ENCODE peak calls at places on chromosome 18, in eight cellular contexts. V, Y, N, R, Q, Z, F and S are unnamed samples.
A peak's percentile ranks its signal among the peaks of the same experiment; 100 is the strongest.

GRCh38 chr18:62106271-62106670 is 80.6 kb downstream of the PIGN start:
- DNase-seq in V (no peak), Y (no peak), N (no peak), R (no peak), Q (no peak), Z (no peak), F (no peak), S (no peak)

GRCh38 chr18:3869848-3870247 is 419.9 kb downstream of the TGIF1 start:
- DNase-seq in V (no peak), Y (no peak), N (peak; percentile 62), R (no peak), Q (no peak), Z (peak; percentile 83), F (peak; percentile 62), S (no peak)

GRCh38 chr18:29034113-29034856 is 857.4 kb upstream of the CDH2 start:
- DNase-seq in V (no peak), Y (no peak), N (no peak), R (no peak), Q (no peak), Z (peak; percentile 16), F (peak; percentile 92), S (no peak)

GRCh38 chr18:75087119-75088020 is 121.6 kb downstream of the PTGR3 start:
- DNase-seq in V (no peak), Y (no peak), N (no peak), R (no peak), Q (no peak), Z (no peak), F (no peak), S (no peak)

GRCh38 chr18:22113144-22113813 is 56.1 kb upstream of the GATA6 start:
- DNase-seq in V (peak; percentile 81), Y (peak; percentile 56), N (no peak), R (peak; percentile 69), Q (no peak), Z (no peak), F (no peak), S (no peak)

GRCh38 chr18:11502368-11502767 is 107.0 kb upstream of the SLC35G4 start:
- DNase-seq in V (no peak), Y (no peak), N (no peak), R (no peak), Q (no peak), Z (peak; percentile 43), F (no peak), S (no peak)

GRCh38 chr18:69774831-69775230 is 172.8 kb downstream of the CD226 start:
- DNase-seq in V (no peak), Y (no peak), N (no peak), R (no peak), Q (no peak), Z (peak; percentile 30), F (no peak), S (no peak)

GRCh38 chr18:8794133-8794986 is 89.0 kb downstream of the MTCL1 start:
- DNase-seq in V (no peak), Y (no peak), N (no peak), R (no peak), Q (peak; percentile 95), Z (peak; percentile 91), F (peak; percentile 71), S (no peak)

GRCh38 chr18:23487738-23488625 is 15.3 kb upstream of the RMC1 start:
- DNase-seq in V (no peak), Y (no peak), N (no peak), R (peak; percentile 32), Q (no peak), Z (no peak), F (peak; percentile 66), S (peak; percentile 47)

GRCh38 chr18:44325903-44326650 is 354.6 kb upstream of the SETBP1 start:
- DNase-seq in V (no peak), Y (peak; percentile 49), N (peak; percentile 87), R (peak; percentile 41), Q (no peak), Z (peak; percentile 81), F (peak; percentile 62), S (no peak)

GRCh38 chr18:68991281-68991680 is 193.4 kb downstream of the CCDC102B start:
- DNase-seq in V (no peak), Y (no peak), N (no peak), R (no peak), Q (peak; percentile 4), Z (peak; percentile 75), F (no peak), S (no peak)

GRCh38 chr18:29660777-29661176 is 1381.8 kb downstream of the DSC3 start:
- DNase-seq in V (no peak), Y (no peak), N (no peak), R (no peak), Q (no peak), Z (no peak), F (no peak), S (no peak)

GRCh38 chr18:35231052-35231451 is 9.8 kb upstream of the ZNF397 start:
- DNase-seq in V (peak; percentile 68), Y (peak; percentile 85), N (peak; percentile 87), R (peak; percentile 86), Q (peak; percentile 31), Z (peak; percentile 70), F (peak; percentile 58), S (peak; percentile 67)
- TF ChIP-seq CTCF in V (peak; percentile 98), Y (peak; percentile 95), N (peak; percentile 93), R (peak; percentile 84), Q (peak; percentile 86), Z (peak; percentile 97), F (peak; percentile 76), S (peak; percentile 95)

GRCh38 chr18:13395577-13395976 is 177.0 kb downstream of the LDLRAD4 start:
- DNase-seq in V (no peak), Y (no peak), N (no peak), R (no peak), Q (no peak), Z (no peak), F (no peak), S (no peak)
- TF ChIP-seq CTCF in V (no peak), Y (no peak), N (no peak), R (no peak), Q (no peak), Z (no peak), F (no peak), S (no peak)

GRCh38 chr18:59993560-59993959 is 93.8 kb downstream of the PMAIP1 start:
- DNase-seq in V (no peak), Y (no peak), N (no peak), R (no peak), Q (no peak), Z (no peak), F (no peak), S (no peak)

GRCh38 chr18:59994357-59994756 is 94.6 kb downstream of the PMAIP1 start:
- DNase-seq in V (no peak), Y (no peak), N (peak; percentile 7), R (no peak), Q (no peak), Z (peak; percentile 20), F (peak; percentile 15), S (no peak)

GRCh38 chr18:59996370-59996966 is 96.7 kb downstream of the PMAIP1 start:
- DNase-seq in V (no peak), Y (no peak), N (peak; percentile 54), R (peak; percentile 41), Q (no peak), Z (peak; percentile 58), F (peak; percentile 57), S (no peak)
- TF ChIP-seq CTCF in V (peak; percentile 34), Y (peak; percentile 13), N (peak; percentile 84), R (peak; percentile 33), Q (peak; percentile 81), Z (peak; percentile 88), F (peak; percentile 68), S (peak; percentile 38)

DNA sequence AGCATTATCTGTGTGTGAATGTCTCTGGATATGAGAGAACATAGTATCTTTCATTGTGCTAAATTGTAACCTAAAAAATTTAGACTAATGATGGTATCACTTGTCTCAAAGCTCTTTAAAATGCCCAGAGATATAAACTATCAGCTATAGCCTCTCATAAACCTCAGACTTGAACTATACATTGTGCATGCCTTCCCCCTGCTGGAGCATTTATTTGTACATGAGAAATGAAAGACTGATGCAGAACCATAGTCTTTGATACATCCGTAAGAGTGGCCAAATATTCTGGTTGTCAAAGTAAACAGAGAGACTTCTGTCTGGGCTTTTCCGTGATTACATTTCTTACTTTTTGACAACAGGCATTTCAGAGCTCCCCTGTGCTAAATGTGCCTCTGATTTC is 71.9 kb upstream of the CCDC68 start:
- DNase-seq in V (no peak), Y (no peak), N (no peak), R (no peak), Q (no peak), Z (no peak), F (peak; percentile 26), S (no peak)
- TF ChIP-seq CTCF in V (no peak), Y (no peak), N (no peak), R (no peak), Q (no peak), Z (no peak), F (no peak), S (no peak)

DNA sequence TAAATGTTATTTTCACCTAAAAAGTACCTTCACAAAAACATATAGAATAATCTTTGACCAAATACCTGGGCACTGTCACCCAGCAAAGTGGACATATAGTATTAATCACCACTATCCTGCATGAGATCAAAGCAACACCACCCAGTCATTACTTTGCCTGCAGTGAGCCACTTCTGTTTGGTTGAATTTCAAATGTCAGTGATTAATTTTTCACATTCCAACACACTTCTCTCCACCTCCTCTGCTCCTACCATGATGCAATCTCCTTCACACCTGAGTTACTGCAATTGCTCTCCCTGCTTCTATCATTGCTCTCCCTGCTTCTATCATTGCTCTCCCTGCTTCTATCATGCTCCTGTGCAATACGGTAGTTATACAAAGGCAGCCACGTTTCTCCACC is 106.0 kb upstream of the NETO1 start:
- DNase-seq in V (no peak), Y (no peak), N (no peak), R (no peak), Q (no peak), Z (no peak), F (peak; percentile 20), S (no peak)
- TF ChIP-seq CTCF in V (no peak), Y (no peak), N (no peak), R (no peak), Q (no peak), Z (no peak), F (no peak), S (no peak)

GRCh38 chr18:57910817-57911216 is 107.7 kb upstream of the ATP8B1 start:
- DNase-seq in V (no peak), Y (no peak), N (peak; percentile 31), R (no peak), Q (no peak), Z (no peak), F (no peak), S (no peak)
- TF ChIP-seq CTCF in V (no peak), Y (no peak), N (peak; percentile 59), R (no peak), Q (peak; percentile 42), Z (peak; percentile 48), F (peak; percentile 55), S (no peak)

DNA sequence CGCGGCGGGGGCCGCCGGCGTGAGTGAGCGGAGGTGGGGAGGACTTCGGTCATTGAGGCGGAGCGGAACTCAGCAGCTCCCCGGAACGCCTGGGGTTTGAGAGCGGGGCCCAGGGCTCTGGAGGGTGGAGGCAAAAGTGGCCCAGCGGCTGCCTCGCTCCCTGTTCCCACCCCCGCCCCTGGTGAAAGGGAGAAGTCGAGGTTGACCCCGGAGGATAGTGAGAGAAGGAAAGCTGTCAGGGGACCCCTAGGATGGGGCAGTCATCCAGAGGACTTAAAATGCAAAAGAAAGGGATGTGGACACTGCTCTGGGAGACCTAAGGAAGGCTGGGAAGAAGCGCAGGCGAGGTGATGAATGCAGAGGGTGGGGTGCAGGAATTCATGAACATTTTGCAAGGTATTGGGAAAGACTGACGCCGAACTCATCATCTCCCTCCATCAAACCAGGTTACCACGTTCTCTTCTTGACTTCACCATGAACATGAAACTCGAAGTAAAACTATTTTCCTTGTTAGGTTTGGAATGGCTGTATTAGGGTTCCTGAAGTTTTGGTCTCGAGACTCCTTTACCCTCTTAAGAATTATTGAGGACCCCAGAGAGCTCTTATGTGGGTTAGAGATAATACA is 788 bp downstream of the MALT1 start:
- DNase-seq in V (no peak), Y (no peak), N (no peak), R (peak; percentile 52), Q (no peak), Z (peak; percentile 53), F (peak; percentile 82), S (no peak)
- TF ChIP-seq CTCF in V (no peak), Y (no peak), N (no peak), R (no peak), Q (no peak), Z (no peak), F (no peak), S (no peak)